ENCODE peak calls at places on chromosomes 3 and 15, in six cellular contexts. V, T, G, E, Y and R are unnamed samples.
A peak's percentile ranks its signal among the peaks of the same experiment; 100 is the strongest.

GRCh38 chr15:26561994-26562730 is 210.7 kb downstream of the GABRB3 start:
- DNase-seq in V (no peak), T (no peak), G (no peak), E (no peak), Y (no peak), R (no peak)

GRCh38 chr3:113867506-113867905 is 28.9 kb downstream of the GRAMD1C start:
- DNase-seq in V (no peak), T (no peak), G (no peak), E (no peak), Y (peak; percentile 97), R (no peak)

GRCh38 chr15:83775738-83776137 is 121.8 kb downstream of the ADAMTSL3 start:
- DNase-seq in V (no peak), T (no peak), G (no peak), E (no peak), Y (no peak), R (no peak)

GRCh38 chr3:132231633-132232032 is 85.6 kb upstream of the ACP3 start:
- DNase-seq in V (no peak), T (no peak), G (no peak), E (no peak), Y (peak; percentile 79), R (no peak)

GRCh38 chr3:129562803-129563202 is 19.8 kb downstream of the H1-8 start:
- DNase-seq in V (no peak), T (no peak), G (no peak), E (no peak), Y (no peak), R (no peak)

GRCh38 chr15:68770206-68770605 is 50.5 kb downstream of the ANP32A start:
- DNase-seq in V (no peak), T (no peak), G (no peak), E (no peak), Y (no peak), R (no peak)

GRCh38 chr15:89822951-89823701 is 8.5 kb upstream of the ANPEP start:
- DNase-seq in V (no peak), T (no peak), G (no peak), E (no peak), Y (peak; percentile 37), R (no peak)

GRCh38 chr3:70298385-70298784 is 14.1 kb downstream of the MDFIC2 start:
- DNase-seq in V (no peak), T (no peak), G (no peak), E (no peak), Y (no peak), R (no peak)

GRCh38 chr15:45648521-45649200 is 13.8 kb downstream of the SQOR start:
- DNase-seq in V (no peak), T (no peak), G (no peak), E (peak; percentile 32), Y (peak; percentile 93), R (no peak)

GRCh38 chr3:187783098-187783497 is 37.8 kb upstream of the BCL6 start:
- DNase-seq in V (no peak), T (no peak), G (no peak), E (no peak), Y (peak; percentile 96), R (no peak)

GRCh38 chr15:90435652-90436337 is 47.8 kb downstream of the IQGAP1 start:
- DNase-seq in V (no peak), T (no peak), G (no peak), E (no peak), Y (no peak), R (no peak)

GRCh38 chr15:75589071-75589470 is 10.0 kb upstream of the PTPN9 start:
- DNase-seq in V (no peak), T (no peak), G (no peak), E (no peak), Y (no peak), R (no peak)

GRCh38 chr3:115667175-115668065 is 44.1 kb downstream of the GAP43 start:
- DNase-seq in V (no peak), T (no peak), G (no peak), E (no peak), Y (peak; percentile 83), R (no peak)